ENCODE peak calls at places on chromosomes 5 and 9, in seven cellular contexts. D, B, A, M, L, Z and F are unnamed samples.

GRCh38 chr9:2178034-2178734 is 163.0 kb downstream of the SMARCA2 start:
- DNase-seq in D (no peak), B (no peak), A (no peak), M (no peak), L (peak; percentile 35), Z (no peak), F (no peak)

GRCh38 chr5:169429044-169429443 is 128.1 kb upstream of the SLIT3 start:
- DNase-seq in D (no peak), B (no peak), A (no peak), M (no peak), L (no peak), Z (no peak), F (no peak)

GRCh38 chr5:138159666-138160065 is 18.8 kb downstream of the BRD8 start:
- DNase-seq in D (no peak), B (no peak), A (no peak), M (no peak), L (no peak), Z (no peak), F (no peak)

GRCh38 chr9:121906074-121906520 is 187.0 kb downstream of the TTLL11 start:
- DNase-seq in D (no peak), B (no peak), A (no peak), M (no peak), L (no peak), Z (no peak), F (peak; percentile 38)

GRCh38 chr5:142141463-142141862 is 32.9 kb downstream of the NDFIP1 start:
- DNase-seq in D (no peak), B (no peak), A (no peak), M (no peak), L (no peak), Z (no peak), F (no peak)

GRCh38 chr5:115456056-115456455 is 88.5 kb downstream of the FEM1C start:
- DNase-seq in D (no peak), B (no peak), A (no peak), M (no peak), L (no peak), Z (no peak), F (no peak)

GRCh38 chr5:166899343-166899742 is 1392.1 kb upstream of the WWC1 start:
- DNase-seq in D (no peak), B (no peak), A (no peak), M (no peak), L (no peak), Z (no peak), F (no peak)

GRCh38 chr5:147918101-147918500 is 11.8 kb upstream of the C5orf46 start:
- DNase-seq in D (no peak), B (no peak), A (no peak), M (no peak), L (no peak), Z (no peak), F (no peak)

GRCh38 chr5:130037905-130038304 is 133.6 kb downstream of the CHSY3 start:
- DNase-seq in D (no peak), B (no peak), A (no peak), M (no peak), L (no peak), Z (no peak), F (no peak)

GRCh38 chr5:75358117-75358516 is 21.1 kb downstream of the HMGCR start:
- DNase-seq in D (no peak), B (no peak), A (no peak), M (no peak), L (no peak), Z (no peak), F (no peak)

GRCh38 chr9:24245988-24246387 is 299.7 kb downstream of the IZUMO3 start:
- DNase-seq in D (no peak), B (no peak), A (peak; percentile 32), M (no peak), L (no peak), Z (no peak), F (peak; percentile 2)

GRCh38 chr5:103216137-103216536 is 42.4 kb upstream of the MACIR start:
- DNase-seq in D (no peak), B (no peak), A (no peak), M (no peak), L (no peak), Z (no peak), F (peak; percentile 29)

GRCh38 chr5:74316064-74316586 is 324.4 kb downstream of the ENC1 start:
- DNase-seq in D (no peak), B (peak; percentile 22), A (peak; percentile 92), M (no peak), L (peak; percentile 57), Z (no peak), F (peak; percentile 98)

GRCh38 chr5:94283093-94283492 is 335.3 kb downstream of the KIAA0825 start:
- DNase-seq in D (no peak), B (no peak), A (no peak), M (no peak), L (no peak), Z (no peak), F (no peak)

GRCh38 chr5:170267431-170268152 is 30.0 kb downstream of the LCP2 start:
- DNase-seq in D (peak; percentile 46), B (peak; percentile 68), A (peak; percentile 64), M (peak; percentile 74), L (peak; percentile 69), Z (peak; percentile 50), F (peak; percentile 69)

GRCh38 chr9:133406480-133407307 is 11.1 kb downstream of the REXO4 start:
- DNase-seq in D (peak; percentile 18), B (peak; percentile 74), A (peak; percentile 42), M (peak; percentile 54), L (peak; percentile 67), Z (peak; percentile 48), F (peak; percentile 68)

GRCh38 chr5:56356876-56357160 is 123.7 kb upstream of the ANKRD55 start:
- DNase-seq in D (no peak), B (no peak), A (no peak), M (no peak), L (no peak), Z (no peak), F (no peak)

GRCh38 chr5:168531191-168531590 is 2.1 kb downstream of the FBLL1 start:
- DNase-seq in D (no peak), B (no peak), A (no peak), M (no peak), L (no peak), Z (no peak), F (no peak)

GRCh38 chr5:125582358-125582757 is 835.9 kb upstream of the ZNF608 start:
- DNase-seq in D (no peak), B (no peak), A (no peak), M (no peak), L (no peak), Z (no peak), F (no peak)

GRCh38 chr5:150486402-150487198 is 21.3 kb upstream of the NDST1 start:
- DNase-seq in D (peak; percentile 57), B (peak; percentile 64), A (peak; percentile 68), M (peak; percentile 82), L (peak; percentile 87), Z (no peak), F (no peak)

GRCh38 chr5:1294839-1295649 is at the start of gene TERT:
- DNase-seq in D (peak; percentile 11), B (no peak), A (no peak), M (peak; percentile 57), L (no peak), Z (no peak), F (no peak)

GRCh38 chr9:23747088-23747748 is 78.8 kb downstream of the ELAVL2 start:
- DNase-seq in D (no peak), B (no peak), A (no peak), M (no peak), L (no peak), Z (no peak), F (no peak)

GRCh38 chr9:131598121-131598520 is 52.8 kb downstream of the PRRT1B start:
- DNase-seq in D (no peak), B (peak; percentile 36), A (no peak), M (no peak), L (no peak), Z (peak; percentile 36), F (no peak)

GRCh38 chr9:82234160-82234943 is 245.8 kb downstream of the SPATA31D1 start:
- DNase-seq in D (no peak), B (no peak), A (no peak), M (no peak), L (no peak), Z (no peak), F (no peak)

GRCh38 chr9:130143974-130144373 is 28.2 kb upstream of the NCS1 start:
- DNase-seq in D (no peak), B (peak; percentile 44), A (no peak), M (no peak), L (peak; percentile 93), Z (no peak), F (peak; percentile 11)

GRCh38 chr5:131496400-131496713 is 138.7 kb downstream of the RAPGEF6 start:
- DNase-seq in D (no peak), B (no peak), A (no peak), M (no peak), L (no peak), Z (no peak), F (no peak)

GRCh38 chr5:15807861-15808260 is 307.9 kb downstream of the FBXL7 start:
- DNase-seq in D (no peak), B (peak; percentile 21), A (no peak), M (no peak), L (peak; percentile 6), Z (no peak), F (peak; percentile 60)